ENCODE peak calls at places on chromosomes 2 and 18, in nine cellular contexts. Q is CD8-positive, alpha-beta T cell; J is dorsolateral prefrontal cortex; X is iPS DF 19.7; W is stimulated activated CD8-positive, alpha-beta memory T cell treated with anti-CD3 and anti-CD28 coated beads, Interleukin-15, amount 100 ng/mL, for 24 hours; M is foreskin melanocyte; U is D341Med; F is ELR; O is activated CD4-positive, CD25-positive, alpha-beta regulatory T cell. P is an unnamed sample.

GRCh38 chr2:10441966-10442365 is 6.2 kb downstream of the ODC1 start:
- DNase-seq in X (no peak), W (no peak), F (no peak), Q (no peak), U (no peak), J (no peak), O (no peak), M (no peak), P (no peak)

GRCh38 chr2:81412681-81413080 is 1108.1 kb upstream of the LRRTM1 start:
- DNase-seq in U (no peak), J (no peak), M (no peak), Q (no peak), X (no peak), F (peak), O (no peak), W (no peak), P (no peak)

GRCh38 chr2:203681978-203682377 is 24.5 kb upstream of the CD28 start:
- DNase-seq in M (no peak), X (no peak), W (no peak), F (peak), O (no peak), Q (no peak), J (no peak), U (no peak), P (no peak)

GRCh38 chr18:48819276-48819675 is 131.5 kb downstream of the SMAD7 start:
- DNase-seq in W (no peak), U (no peak), Q (no peak), X (no peak), F (no peak), M (no peak), J (peak), O (no peak), P (no peak)

GRCh38 chr2:47152803-47153202 is 2.3 kb downstream of the STPG4 start:
- DNase-seq in W (no peak), O (no peak), Q (no peak), M (no peak), X (no peak), F (no peak), J (no peak), U (no peak), P (no peak)

GRCh38 chr2:197279997-197280756 is 30.4 kb downstream of the ANKRD44 start:
- DNase-seq in W (no peak), O (no peak), X (no peak), Q (no peak), U (no peak), J (no peak), M (no peak), F (no peak), P (no peak)

GRCh38 chr2:86292571-86293515 is 44.6 kb downstream of the REEP1 start:
- DNase-seq in U (no peak), Q (no peak), M (no peak), O (no peak), F (no peak), J (no peak), X (no peak), W (no peak), P (no peak)

GRCh38 chr2:28713582-28714292 is 37.9 kb upstream of the PPP1CB start:
- DNase-seq in F (peak), J (no peak), O (no peak), X (no peak), Q (no peak), M (no peak), U (no peak), W (no peak), P (no peak)

GRCh38 chr2:102143450-102143985 is 972 bp downstream of the IL1R1 start:
- DNase-seq in X (no peak), O (no peak), J (no peak), F (no peak), U (no peak), M (no peak), Q (no peak), W (no peak), P (no peak)

GRCh38 chr2:201830666-201831065 is 24.3 kb downstream of the CDK15 start:
- DNase-seq in F (no peak), J (no peak), O (no peak), M (no peak), Q (no peak), W (no peak), X (no peak), U (no peak), P (no peak)

GRCh38 chr2:9490789-9491188 is 16.4 kb downstream of the IAH1 start:
- DNase-seq in X (no peak), U (no peak), O (no peak), J (no peak), W (no peak), F (no peak), M (no peak), Q (no peak), P (no peak)

GRCh38 chr2:43837033-43837432 is 1.6 kb downstream of the ABCG5 start:
- DNase-seq in O (no peak), M (no peak), X (no peak), J (no peak), W (no peak), U (no peak), Q (no peak), F (no peak), P (no peak)

GRCh38 chr18:59691046-59691395 is 6.2 kb downstream of the CCBE1 start:
- DNase-seq in O (no peak), Q (no peak), J (no peak), W (no peak), F (peak), U (no peak), M (no peak), X (no peak), P (no peak)

GRCh38 chr2:133952420-133952819 is 301.5 kb upstream of the MGAT5 start:
- DNase-seq in Q (no peak), M (no peak), U (no peak), F (no peak), J (no peak), O (no peak), W (no peak), X (no peak), P (peak)

P was measured in GM13977.